ENCODE peak calls at places on chromosome 10, in nine cellular contexts. M is HTR-8/SVneo; R is activated CD4-positive, alpha-beta T cell treated with anti-CD3 and anti-CD28 coated beads, Interleukin-2, amount 50 U/mL, for 24 hours; J is GM23338; Q is AG04450; Z is breast epithelium; C is HS-5; S is amygdala; W is caudate nucleus. U is an unnamed sample.
A peak's percentile ranks its signal among the peaks of the same experiment; 100 is the strongest.

GRCh38 chr10:4069491-4069890 is 284.5 kb upstream of the KLF6 start:
- DNase-seq in J (peak; percentile 4), W (no peak), Z (no peak), R (no peak), S (no peak), Q (peak; percentile 20), C (no peak), M (no peak), U (no peak)

GRCh38 chr10:24951201-24952145 is 933 bp downstream of the PRTFDC1 start:
- DNase-seq in M (no peak), C (no peak), J (peak; percentile 86), Z (no peak), S (no peak), R (no peak), W (peak; percentile 69), Q (no peak), U (no peak)

GRCh38 chr10:119006451-119007210 is 22.9 kb upstream of the NANOS1 start:
- DNase-seq in Z (peak; percentile 72), M (peak; percentile 64), W (no peak), Q (peak; percentile 97), C (peak; percentile 93), S (no peak), J (no peak), R (no peak), U (peak; percentile 79)

GRCh38 chr10:3635697-3636096 is 149.3 kb downstream of the KLF6 start:
- DNase-seq in W (no peak), J (no peak), C (no peak), R (no peak), S (no peak), Q (no peak), M (no peak), Z (no peak), U (peak; percentile 50)

GRCh38 chr10:69215405-69216176 is 4.5 kb upstream of the HKDC1 start:
- DNase-seq in M (no peak), Q (no peak), S (no peak), J (no peak), C (no peak), W (no peak), R (no peak), Z (no peak), U (no peak)

GRCh38 chr10:96619803-96620773 is 33.3 kb upstream of the TM9SF3 start:
- DNase-seq in R (no peak), Z (no peak), C (no peak), J (no peak), S (no peak), Q (no peak), M (no peak), W (no peak), U (no peak)

GRCh38 chr10:107442035-107442505 is 277.6 kb upstream of the SORCS1 start:
- DNase-seq in Q (no peak), Z (no peak), R (no peak), C (peak; percentile 19), M (no peak), J (no peak), W (no peak), S (no peak), U (no peak)

GRCh38 chr10:124578231-124579002 is 116.8 kb downstream of the LHPP start:
- DNase-seq in S (no peak), M (no peak), W (no peak), Z (no peak), J (no peak), C (no peak), R (no peak), Q (no peak), U (no peak)

GRCh38 chr10:97596101-97597055 is 6.9 kb downstream of the C10orf62 start:
- DNase-seq in C (no peak), Q (peak; percentile 15), W (no peak), J (no peak), S (no peak), R (no peak), M (peak; percentile 75), Z (no peak), U (peak; percentile 17)

GRCh38 chr10:114332808-114333207 is 71.5 kb downstream of the AFAP1L2 start:
- DNase-seq in R (no peak), W (no peak), M (no peak), Q (no peak), S (no peak), Z (no peak), J (no peak), C (no peak), U (no peak)

U was measured in LoVo.